ENCODE peak calls at places on chromosomes 12 and 14, in eight cellular contexts. One of them, this sample, is unnamed. For H3K4me1 and H3K27me3, the result is how much of the 10 kb centered on the place peaks cover.

GRCh38 chr12:107429006-107429698 is 256.4 kb upstream of the PWP1 start:
- DNase-seq in GM12878: no peak
- DNase-seq in hepatocyte: peak
- DNase-seq in IMR-90: no peak
- DNase-seq in neural progenitor cell: no peak
- DNase-seq in lower lobe of right lung: no peak
- DNase-seq in CD8-positive, alpha-beta T cell: no peak
- DNase-seq in thyroid gland: peak
- DNase-seq in this sample: no peak

GRCh38 chr12:44667461-44667860 is 208.7 kb downstream of the NELL2 start:
- DNase-seq in GM12878: no peak
- DNase-seq in hepatocyte: no peak
- DNase-seq in IMR-90: no peak
- DNase-seq in neural progenitor cell: no peak
- DNase-seq in lower lobe of right lung: no peak
- DNase-seq in CD8-positive, alpha-beta T cell: no peak
- DNase-seq in thyroid gland: no peak
- DNase-seq in this sample: no peak

GRCh38 chr12:54207539-54208267 is 18.9 kb upstream of the SMUG1 start:
- DNase-seq in GM12878: no peak
- DNase-seq in hepatocyte: peak
- DNase-seq in IMR-90: peak
- DNase-seq in neural progenitor cell: peak
- DNase-seq in lower lobe of right lung: peak
- DNase-seq in CD8-positive, alpha-beta T cell: peak
- DNase-seq in thyroid gland: peak
- DNase-seq in this sample: peak

GRCh38 chr12:19695244-19696098 is 256.2 kb downstream of the AEBP2 start:
- DNase-seq in GM12878: no peak
- DNase-seq in hepatocyte: no peak
- DNase-seq in IMR-90: peak
- DNase-seq in neural progenitor cell: no peak
- DNase-seq in lower lobe of right lung: no peak
- DNase-seq in CD8-positive, alpha-beta T cell: no peak
- DNase-seq in thyroid gland: no peak
- DNase-seq in this sample: no peak

GRCh38 chr12:12903642-12904609 is 12.6 kb downstream of the GPRC5A start:
- DNase-seq in GM12878: no peak
- DNase-seq in hepatocyte: peak
- DNase-seq in IMR-90: no peak
- DNase-seq in neural progenitor cell: no peak
- DNase-seq in lower lobe of right lung: peak
- DNase-seq in CD8-positive, alpha-beta T cell: no peak
- DNase-seq in thyroid gland: no peak
- DNase-seq in this sample: no peak

GRCh38 chr12:123816896-123817537 is 54.9 kb downstream of the DNAH10 start:
- DNase-seq in GM12878: no peak
- DNase-seq in hepatocyte: no peak
- DNase-seq in IMR-90: no peak
- DNase-seq in neural progenitor cell: no peak
- DNase-seq in lower lobe of right lung: no peak
- DNase-seq in CD8-positive, alpha-beta T cell: no peak
- DNase-seq in thyroid gland: no peak
- DNase-seq in this sample: no peak

GRCh38 chr12:49342066-49342913 is 4.4 kb upstream of the DNAJC22 start:
- DNase-seq in GM12878: no peak
- DNase-seq in hepatocyte: peak
- DNase-seq in IMR-90: peak
- DNase-seq in neural progenitor cell: peak
- DNase-seq in lower lobe of right lung: peak
- DNase-seq in CD8-positive, alpha-beta T cell: peak
- DNase-seq in thyroid gland: peak
- DNase-seq in this sample: peak

GRCh38 chr14:42214981-42215491 is 608.4 kb downstream of the LRFN5 start:
- DNase-seq in GM12878: no peak
- DNase-seq in hepatocyte: no peak
- DNase-seq in IMR-90: peak
- DNase-seq in neural progenitor cell: no peak
- DNase-seq in lower lobe of right lung: no peak
- DNase-seq in CD8-positive, alpha-beta T cell: no peak
- DNase-seq in thyroid gland: no peak
- DNase-seq in this sample: no peak

GRCh38 chr12:32605326-32606095 is 73.6 kb upstream of the DNM1L start:
- DNase-seq in GM12878: no peak
- DNase-seq in hepatocyte: peak
- DNase-seq in IMR-90: no peak
- DNase-seq in neural progenitor cell: no peak
- DNase-seq in lower lobe of right lung: no peak
- DNase-seq in CD8-positive, alpha-beta T cell: no peak
- DNase-seq in thyroid gland: no peak
- DNase-seq in this sample: no peak

GRCh38 chr14:44981198-44981597 is 19.2 kb downstream of the TOGARAM1 start:
- DNase-seq in GM12878: no peak
- DNase-seq in hepatocyte: no peak
- DNase-seq in IMR-90: no peak
- DNase-seq in neural progenitor cell: no peak
- DNase-seq in lower lobe of right lung: no peak
- DNase-seq in CD8-positive, alpha-beta T cell: no peak
- DNase-seq in thyroid gland: no peak
- DNase-seq in this sample: no peak

GRCh38 chr12:47317182-47317915 is 237.6 kb upstream of the AMIGO2 start:
- DNase-seq in GM12878: no peak
- DNase-seq in hepatocyte: no peak
- DNase-seq in IMR-90: no peak
- DNase-seq in neural progenitor cell: no peak
- DNase-seq in lower lobe of right lung: no peak
- DNase-seq in CD8-positive, alpha-beta T cell: no peak
- DNase-seq in thyroid gland: no peak
- DNase-seq in this sample: no peak

GRCh38 chr14:96030136-96030760 is 8.9 kb upstream of the C14orf132 start:
- DNase-seq in GM12878: no peak
- DNase-seq in hepatocyte: no peak
- DNase-seq in IMR-90: no peak
- DNase-seq in neural progenitor cell: no peak
- DNase-seq in lower lobe of right lung: peak
- DNase-seq in CD8-positive, alpha-beta T cell: no peak
- DNase-seq in thyroid gland: no peak
- DNase-seq in this sample: no peak

GRCh38 chr12:131911251-131911650 is 16.8 kb downstream of the ULK1 start:
- DNase-seq in GM12878: no peak
- DNase-seq in hepatocyte: no peak
- DNase-seq in IMR-90: no peak
- DNase-seq in neural progenitor cell: no peak
- DNase-seq in lower lobe of right lung: no peak
- DNase-seq in CD8-positive, alpha-beta T cell: no peak
- DNase-seq in thyroid gland: no peak
- DNase-seq in this sample: no peak

GRCh38 chr12:131908082-131908715 is 13.8 kb downstream of the ULK1 start:
- DNase-seq in GM12878: no peak
- DNase-seq in hepatocyte: no peak
- DNase-seq in IMR-90: no peak
- DNase-seq in neural progenitor cell: no peak
- DNase-seq in lower lobe of right lung: no peak
- DNase-seq in CD8-positive, alpha-beta T cell: no peak
- DNase-seq in thyroid gland: no peak
- DNase-seq in this sample: no peak

GRCh38 chr12:131910302-131911110 is 16.1 kb downstream of the ULK1 start:
- DNase-seq in GM12878: no peak
- DNase-seq in hepatocyte: no peak
- DNase-seq in IMR-90: no peak
- DNase-seq in neural progenitor cell: no peak
- DNase-seq in lower lobe of right lung: no peak
- DNase-seq in CD8-positive, alpha-beta T cell: no peak
- DNase-seq in thyroid gland: no peak
- DNase-seq in this sample: no peak

GRCh38 chr12:131908716-131909595 is 14.5 kb downstream of the ULK1 start:
- DNase-seq in GM12878: no peak
- DNase-seq in hepatocyte: no peak
- DNase-seq in IMR-90: no peak
- DNase-seq in neural progenitor cell: no peak
- DNase-seq in lower lobe of right lung: no peak
- DNase-seq in CD8-positive, alpha-beta T cell: no peak
- DNase-seq in thyroid gland: no peak
- DNase-seq in this sample: no peak

DNA sequence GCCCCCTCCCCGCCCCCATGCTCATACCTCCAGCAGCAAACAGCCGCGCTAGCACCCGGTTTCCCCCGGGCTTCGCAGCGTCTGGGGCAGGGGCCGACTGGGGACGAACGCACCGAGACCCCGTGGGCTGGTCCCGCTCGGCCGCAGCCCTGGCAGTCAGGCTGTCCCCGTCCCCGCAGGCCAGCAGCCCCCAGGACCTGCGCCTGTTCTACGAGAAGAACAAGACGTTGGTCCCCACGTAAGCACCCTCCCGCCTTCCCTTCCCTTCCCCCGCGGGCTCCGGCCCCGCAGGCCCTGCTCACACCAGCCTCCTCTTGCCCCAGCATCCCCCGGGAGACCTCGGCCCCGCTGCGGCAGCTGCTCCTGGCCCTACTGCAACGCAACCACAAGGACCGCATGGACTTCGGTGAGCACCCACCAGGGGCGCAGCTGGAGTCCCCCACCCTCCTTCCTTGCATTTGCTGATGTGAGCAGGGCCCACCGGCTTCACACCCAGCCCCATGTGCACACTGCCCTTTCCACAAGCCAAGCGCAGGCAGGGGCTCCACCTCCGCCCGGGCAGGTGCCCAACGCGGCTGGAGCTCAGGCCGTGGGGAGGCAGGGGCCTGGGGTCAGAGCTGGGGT is 15.3 kb downstream of the ULK1 start:
- DNase-seq in GM12878: no peak
- DNase-seq in hepatocyte: no peak
- DNase-seq in IMR-90: no peak
- DNase-seq in neural progenitor cell: no peak
- DNase-seq in lower lobe of right lung: no peak
- DNase-seq in CD8-positive, alpha-beta T cell: no peak
- DNase-seq in thyroid gland: no peak
- DNase-seq in this sample: no peak
- H3K4me1 ChIP-seq in GM12878: under half
- H3K4me1 ChIP-seq in hepatocyte: under half
- H3K4me1 ChIP-seq in IMR-90: under half
- H3K4me1 ChIP-seq in neural progenitor cell: under half
- H3K4me1 ChIP-seq in lower lobe of right lung: under half
- H3K4me1 ChIP-seq in CD8-positive, alpha-beta T cell: under half
- H3K4me1 ChIP-seq in thyroid gland: under half
- H3K4me1 ChIP-seq in this sample: under half

DNA sequence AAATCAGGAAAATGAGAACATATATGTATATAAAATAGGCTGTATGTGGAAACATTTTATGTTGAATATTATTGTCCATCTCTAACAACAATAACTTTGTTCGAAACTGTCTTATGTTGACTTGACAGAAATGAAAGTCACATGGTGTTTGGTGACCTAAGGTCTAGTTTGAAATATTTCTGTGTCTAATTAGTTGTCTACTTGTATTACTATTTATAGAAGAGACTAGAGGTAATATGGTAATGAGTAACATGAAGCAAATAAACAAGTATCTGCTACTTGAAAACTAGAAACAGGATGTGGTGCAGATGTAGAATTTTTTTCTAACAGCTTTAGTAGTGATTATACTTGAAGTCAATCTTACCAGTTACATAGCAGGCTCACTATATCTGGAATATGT is 3.9 kb downstream of the GPHN start:
- DNase-seq in GM12878: no peak
- DNase-seq in hepatocyte: no peak
- DNase-seq in IMR-90: no peak
- DNase-seq in neural progenitor cell: no peak
- DNase-seq in lower lobe of right lung: no peak
- DNase-seq in CD8-positive, alpha-beta T cell: no peak
- DNase-seq in thyroid gland: no peak
- DNase-seq in this sample: peak
- H3K27me3 ChIP-seq in GM12878: under half
- H3K27me3 ChIP-seq in hepatocyte: under half
- H3K27me3 ChIP-seq in IMR-90: under half
- H3K27me3 ChIP-seq in neural progenitor cell: under half
- H3K27me3 ChIP-seq in lower lobe of right lung: under half
- H3K27me3 ChIP-seq in CD8-positive, alpha-beta T cell: under half
- H3K27me3 ChIP-seq in thyroid gland: under half
- H3K27me3 ChIP-seq in this sample: under half

DNA sequence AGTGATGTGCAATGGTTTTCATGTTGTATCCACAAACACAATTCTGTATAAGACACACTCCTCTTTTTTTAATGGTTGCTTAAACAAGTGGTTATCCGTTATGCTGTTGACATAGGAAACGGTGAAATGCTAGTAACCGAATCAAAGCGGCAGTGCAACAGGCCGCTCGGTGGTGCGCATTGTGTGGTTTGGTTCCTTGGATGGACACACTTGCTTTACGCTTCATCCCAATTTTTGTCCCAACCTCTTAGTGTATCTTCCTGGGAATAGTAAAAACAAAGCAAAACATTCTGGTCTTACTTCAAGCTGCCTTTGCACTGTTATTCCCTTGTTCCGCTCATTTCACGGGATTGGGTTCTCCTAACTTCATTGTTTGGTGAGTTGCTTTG is 625 bp upstream of the PTGER2 start:
- DNase-seq in GM12878: no peak
- DNase-seq in hepatocyte: no peak
- DNase-seq in IMR-90: peak
- DNase-seq in neural progenitor cell: no peak
- DNase-seq in lower lobe of right lung: no peak
- DNase-seq in CD8-positive, alpha-beta T cell: no peak
- DNase-seq in thyroid gland: no peak
- DNase-seq in this sample: no peak
- H3K27ac ChIP-seq in GM12878: no peak
- H3K27ac ChIP-seq in hepatocyte: peak
- H3K27ac ChIP-seq in IMR-90: peak
- H3K27ac ChIP-seq in neural progenitor cell: no peak
- H3K27ac ChIP-seq in lower lobe of right lung: peak
- H3K27ac ChIP-seq in CD8-positive, alpha-beta T cell: peak
- H3K27ac ChIP-seq in thyroid gland: peak
- H3K27ac ChIP-seq in this sample: peak

GRCh38 chr14:89941830-89942377 is 12.6 kb downstream of the EFCAB11 start:
- DNase-seq in GM12878: no peak
- DNase-seq in hepatocyte: no peak
- DNase-seq in IMR-90: no peak
- DNase-seq in neural progenitor cell: no peak
- DNase-seq in lower lobe of right lung: no peak
- DNase-seq in CD8-positive, alpha-beta T cell: no peak
- DNase-seq in thyroid gland: no peak
- DNase-seq in this sample: no peak

GRCh38 chr14:89933002-89933401 is 21.5 kb downstream of the EFCAB11 start:
- DNase-seq in GM12878: no peak
- DNase-seq in hepatocyte: no peak
- DNase-seq in IMR-90: no peak
- DNase-seq in neural progenitor cell: no peak
- DNase-seq in lower lobe of right lung: no peak
- DNase-seq in CD8-positive, alpha-beta T cell: no peak
- DNase-seq in thyroid gland: no peak
- DNase-seq in this sample: no peak

DNA sequence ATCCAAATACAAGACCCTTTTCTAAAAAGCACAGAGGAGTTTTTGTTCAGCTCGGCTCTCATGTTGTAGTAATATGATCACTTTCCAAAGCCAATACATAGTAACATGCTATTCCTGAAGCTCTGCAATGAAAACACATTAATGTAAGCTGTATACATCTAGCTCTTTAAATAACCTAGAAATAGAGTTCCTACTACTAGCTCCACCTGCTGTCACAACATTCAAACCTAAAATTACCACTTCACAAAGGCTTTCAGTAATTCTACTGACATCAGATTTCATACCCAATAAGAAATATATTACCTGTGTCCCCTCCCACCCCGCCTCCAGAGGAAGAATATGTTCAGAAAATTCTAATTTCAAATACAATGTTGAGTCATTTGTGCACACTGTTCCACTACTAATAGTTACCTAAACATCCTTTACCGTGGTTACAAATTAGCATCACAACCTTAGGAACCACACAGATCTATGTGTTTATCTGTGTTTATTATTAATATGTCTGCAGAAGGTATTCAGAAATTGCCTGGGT is 17.8 kb downstream of the EFCAB11 start:
- DNase-seq in GM12878: no peak
- DNase-seq in hepatocyte: no peak
- DNase-seq in IMR-90: no peak
- DNase-seq in neural progenitor cell: no peak
- DNase-seq in lower lobe of right lung: no peak
- DNase-seq in CD8-positive, alpha-beta T cell: no peak
- DNase-seq in thyroid gland: no peak
- DNase-seq in this sample: no peak
- H3K4me1 ChIP-seq in GM12878: under half
- H3K4me1 ChIP-seq in hepatocyte: under half
- H3K4me1 ChIP-seq in IMR-90: under half
- H3K4me1 ChIP-seq in neural progenitor cell: under half
- H3K4me1 ChIP-seq in lower lobe of right lung: under half
- H3K4me1 ChIP-seq in CD8-positive, alpha-beta T cell: under half
- H3K4me1 ChIP-seq in thyroid gland: under half
- H3K4me1 ChIP-seq in this sample: under half